ENCODE peak calls at places on chromosomes 16 and 17, in nine cellular contexts. H is body of pancreas, K is heart left ventricle, T is IMR-90, U is ovary, A is PC-9, B is coronary artery, E is AG10803, J is hepatocyte. Y is an unnamed sample.

GRCh38 chr17:76432712-76433336 is 20.1 kb downstream of the UBE2O start:
- DNase-seq in J (no peak), T (peak; percentile 49), B (no peak), K (no peak), H (no peak), E (no peak), U (no peak), A (no peak), Y (no peak)

GRCh38 chr16:35450648-35451047 is 1991.2 kb downstream of the TP53TG3F start:
- DNase-seq in K (no peak), A (no peak), J (no peak), T (no peak), U (no peak), E (no peak), B (no peak), H (no peak), Y (no peak)

GRCh38 chr17:49548506-49549310 is 27.0 kb upstream of the NXPH3 start:
- DNase-seq in H (peak; percentile 52), U (no peak), K (no peak), J (peak; percentile 16), B (no peak), E (peak; percentile 36), A (no peak), T (peak; percentile 30), Y (peak; percentile 62)

GRCh38 chr17:64327201-64327930 is 63.3 kb downstream of the PECAM1 start:
- DNase-seq in K (peak; percentile 83), H (no peak), J (no peak), T (no peak), B (no peak), A (peak; percentile 60), U (no peak), E (no peak), Y (peak; percentile 77)

GRCh38 chr17:10126554-10127493 is 71.6 kb downstream of the GAS7 start:
- DNase-seq in A (no peak), B (no peak), T (peak; percentile 88), H (no peak), E (peak; percentile 82), J (peak; percentile 72), U (peak; percentile 63), K (peak; percentile 50), Y (no peak)

GRCh38 chr17:18953231-18953728 is 1.3 kb downstream of the SLC5A10 start:
- DNase-seq in K (no peak), B (no peak), H (no peak), J (no peak), E (no peak), T (no peak), U (no peak), A (no peak), Y (no peak)

GRCh38 chr17:76265624-76266243 is 586 bp downstream of the UBALD2 start:
- DNase-seq in J (peak; percentile 83), K (peak; percentile 77), E (peak; percentile 55), B (peak; percentile 86), A (no peak), U (peak; percentile 73), H (peak; percentile 81), T (peak; percentile 30), Y (peak; percentile 70)

GRCh38 chr17:83012873-83013778 is 66.3 kb upstream of the METRNL start:
- DNase-seq in H (no peak), T (peak; percentile 97), U (no peak), K (no peak), A (no peak), B (no peak), E (peak; percentile 92), J (no peak), Y (no peak)

GRCh38 chr17:604719-605118 is 109.9 kb downstream of the VPS53 start:
- DNase-seq in A (no peak), K (no peak), U (no peak), E (no peak), T (peak; percentile 39), J (no peak), B (no peak), H (no peak), Y (no peak)

GRCh38 chr17:4007346-4008081 is 43.3 kb upstream of the ATP2A3 start:
- DNase-seq in H (no peak), B (no peak), U (no peak), A (no peak), T (no peak), J (no peak), E (no peak), K (no peak), Y (no peak)

GRCh38 chr17:4005296-4006164 is 41.3 kb upstream of the ATP2A3 start:
- DNase-seq in T (no peak), A (no peak), H (no peak), U (no peak), B (no peak), J (no peak), K (no peak), E (no peak), Y (no peak)

GRCh38 chr17:4006165-4006589 is 41.9 kb upstream of the ATP2A3 start:
- DNase-seq in U (no peak), K (no peak), J (no peak), A (no peak), T (no peak), B (no peak), E (no peak), H (no peak), Y (no peak)

GRCh38 chr17:4008082-4008435 is 43.8 kb upstream of the ATP2A3 start:
- DNase-seq in H (no peak), K (no peak), B (no peak), J (no peak), T (peak; percentile 36), A (no peak), E (no peak), U (no peak), Y (no peak)

GRCh38 chr17:4006745-4007211 is 42.5 kb upstream of the ATP2A3 start:
- DNase-seq in A (no peak), U (no peak), H (no peak), J (peak; percentile 46), B (no peak), E (no peak), K (no peak), T (no peak), Y (no peak)
- TF ChIP-seq CTCF in A (no peak), U (no peak), H (no peak), J (no peak), B (no peak), E (no peak), K (no peak), T (no peak), Y (no peak)

GRCh38 chr17:72975509-72975908 is 117.0 kb downstream of the SLC39A11 start:
- DNase-seq in T (no peak), J (no peak), E (no peak), U (no peak), H (no peak), K (no peak), A (no peak), B (no peak), Y (no peak)

GRCh38 chr17:72978593-72979218 is 113.8 kb downstream of the SLC39A11 start:
- DNase-seq in E (no peak), K (no peak), H (no peak), J (no peak), T (no peak), U (no peak), A (no peak), B (no peak), Y (no peak)

GRCh38 chr17:72976971-72977767 is 115.3 kb downstream of the SLC39A11 start:
- DNase-seq in T (peak; percentile 95), H (peak; percentile 64), J (peak; percentile 75), K (peak; percentile 61), U (peak; percentile 38), E (peak; percentile 88), B (no peak), A (peak; percentile 84), Y (peak; percentile 38)

GRCh38 chr17:72974605-72975232 is 117.8 kb downstream of the SLC39A11 start:
- DNase-seq in U (no peak), J (peak; percentile 31), T (peak; percentile 83), A (peak; percentile 80), K (no peak), B (no peak), E (no peak), H (no peak), Y (no peak)

GRCh38 chr17:72977768-72978417 is 114.6 kb downstream of the SLC39A11 start:
- DNase-seq in E (no peak), K (no peak), H (peak; percentile 32), B (no peak), A (peak; percentile 82), T (peak; percentile 61), J (peak; percentile 10), U (no peak), Y (no peak)
- H3K4me3 ChIP-seq in E (no peak overlapping the region), K (no peak overlapping the region), H (no peak overlapping the region), B (peak overlapping the region; percentile 35), A (peak overlapping the region; percentile 44), T (no peak overlapping the region), J (no peak overlapping the region), U (no peak overlapping the region), Y (no peak overlapping the region)

GRCh38 chr17:17446666-17447155 is 30.1 kb upstream of the MED9 start:
- DNase-seq in T (no peak), K (no peak), H (no peak), U (no peak), A (no peak), B (no peak), E (no peak), J (no peak), Y (no peak)

GRCh38 chr17:17447264-17447663 is 29.5 kb upstream of the MED9 start:
- DNase-seq in K (no peak), A (no peak), B (no peak), T (no peak), H (no peak), J (no peak), E (no peak), U (no peak), Y (no peak)

GRCh38 chr17:17443173-17443572 is 33.6 kb upstream of the MED9 start:
- DNase-seq in U (no peak), B (no peak), A (no peak), K (no peak), J (no peak), T (peak; percentile 43), E (peak; percentile 56), H (no peak), Y (no peak)

GRCh38 chr17:17445925-17446665 is 30.7 kb upstream of the MED9 start:
- DNase-seq in K (no peak), U (no peak), B (no peak), H (peak; percentile 66), J (peak; percentile 80), T (peak; percentile 96), E (peak; percentile 93), A (peak; percentile 99), Y (no peak)

GRCh38 chr17:17445296-17445924 is 31.4 kb upstream of the MED9 start:
- DNase-seq in T (no peak), J (no peak), K (no peak), H (no peak), A (no peak), B (no peak), E (no peak), U (no peak), Y (no peak)
- TF ChIP-seq CTCF in T (no peak), J (no peak), K (no peak), H (no peak), A (peak; percentile 22), B (no peak), E (no peak), U (no peak), Y (no peak)

GRCh38 chr17:30235386-30236296 is at the start of gene SLC6A4:
- DNase-seq in K (no peak), J (peak; percentile 44), A (no peak), H (peak; percentile 19), T (no peak), B (peak; percentile 55), E (no peak), U (no peak), Y (no peak)
- H3K4me3 ChIP-seq in K (peak within 1 kb of the TSS; percentile 54), J (peak within 1 kb of the TSS; percentile 21), A (peak within 1 kb of the TSS; percentile 56), H (peak within 1 kb of the TSS; percentile 15), T (peak within 1 kb of the TSS; percentile 48), B (peak within 1 kb of the TSS; percentile 73), E (peak within 1 kb of the TSS; percentile 53), U (peak within 1 kb of the TSS; percentile 32), Y (peak within 1 kb of the TSS; percentile 64)

Y was measured in left ventricle myocardium inferior.